ENCODE peak calls at places on chromosomes 7 and 10, in ten cellular contexts. E is Peyer's patch; D is heart right ventricle; L is SJCRH30; O is fibroblast of lung; F is GM23248; T is CD8-positive, alpha-beta memory T cell; M is endothelial cell of umbilical vein; Y is mesendoderm; U is transverse colon. R is an unnamed sample.

GRCh38 chr7:117127585-117128168 is 174.4 kb downstream of the ST7 start:
- DNase-seq in E (peak), D (no peak), L (peak), O (peak), F (peak), T (peak), M (peak), Y (peak), U (peak), R (peak)

GRCh38 chr7:40709077-40709964 is 574.5 kb downstream of the SUGCT start:
- DNase-seq in E (no peak), D (no peak), L (no peak), O (no peak), F (peak), T (no peak), M (no peak), Y (no peak), U (no peak), R (no peak)

GRCh38 chr7:55018361-55019328 is at the start of gene EGFR:
- DNase-seq in E (peak), D (peak), L (peak), O (peak), F (peak), T (no peak), M (peak), Y (peak), U (peak), R (peak)

GRCh38 chr7:46024263-46024916 is 103.3 kb upstream of the IGFBP3 start:
- DNase-seq in E (no peak), D (no peak), L (no peak), O (no peak), F (peak), T (no peak), M (no peak), Y (no peak), U (no peak), R (no peak)

GRCh38 chr7:70134029-70134445 is 535.8 kb downstream of the AUTS2 start:
- DNase-seq in E (no peak), D (no peak), L (peak), O (no peak), F (no peak), T (no peak), M (no peak), Y (no peak), U (no peak), R (no peak)

GRCh38 chr10:132674311-132674710 is 111.6 kb downstream of the NKX6-2 start:
- DNase-seq in E (peak), D (no peak), L (no peak), O (no peak), F (no peak), T (no peak), M (no peak), Y (no peak), U (no peak), R (peak)

GRCh38 chr7:45623157-45623556 is 49.0 kb downstream of the ADCY1 start:
- DNase-seq in E (peak), D (no peak), L (no peak), O (no peak), F (no peak), T (no peak), M (no peak), Y (no peak), U (no peak), R (no peak)

GRCh38 chr10:3893904-3894563 is 109.0 kb upstream of the KLF6 start:
- DNase-seq in E (no peak), D (no peak), L (peak), O (no peak), F (no peak), T (no peak), M (no peak), Y (peak), U (no peak), R (no peak)

GRCh38 chr7:23299770-23300300 is 696 bp downstream of the MALSU1 start:
- DNase-seq in E (no peak), D (no peak), L (no peak), O (no peak), F (peak), T (peak), M (peak), Y (peak), U (no peak), R (no peak)

GRCh38 chr7:44096326-44096881 is 7.7 kb upstream of the AEBP1 start:
- DNase-seq in E (no peak), D (no peak), L (no peak), O (no peak), F (no peak), T (no peak), M (no peak), Y (no peak), U (no peak), R (no peak)

GRCh38 chr10:129978980-129979379 is 14.9 kb upstream of the EBF3 start:
- DNase-seq in E (no peak), D (no peak), L (no peak), O (no peak), F (no peak), T (no peak), M (no peak), Y (no peak), U (no peak), R (no peak)

GRCh38 chr7:2530076-2530967 is 10.7 kb downstream of the LFNG start:
- DNase-seq in E (peak), D (peak), L (peak), O (no peak), F (peak), T (peak), M (no peak), Y (no peak), U (peak), R (no peak)

GRCh38 chr10:78194050-78194449 is 160.4 kb downstream of the RPS24 start:
- DNase-seq in E (no peak), D (no peak), L (no peak), O (no peak), F (peak), T (no peak), M (no peak), Y (no peak), U (no peak), R (no peak)

GRCh38 chr7:20075992-20076813 is 141.0 kb downstream of the MACC1 start:
- DNase-seq in E (no peak), D (no peak), L (no peak), O (peak), F (no peak), T (no peak), M (no peak), Y (no peak), U (no peak), R (no peak)

GRCh38 chr10:133445751-133446708 is 7.7 kb upstream of the SCART1 start:
- DNase-seq in E (no peak), D (no peak), L (no peak), O (no peak), F (no peak), T (no peak), M (no peak), Y (no peak), U (no peak), R (no peak)

GRCh38 chr10:86707505-86707904 is 39.2 kb downstream of the LDB3 start:
- DNase-seq in E (no peak), D (no peak), L (no peak), O (no peak), F (no peak), T (no peak), M (no peak), Y (peak), U (no peak), R (no peak)

GRCh38 chr10:60041489-60042133 is 135.3 kb upstream of the CCDC6 start:
- DNase-seq in E (no peak), D (no peak), L (no peak), O (no peak), F (no peak), T (no peak), M (no peak), Y (no peak), U (no peak), R (no peak)

GRCh38 chr7:877312-878232 is 1.2 kb downstream of the GET4 start:
- DNase-seq in E (no peak), D (no peak), L (peak), O (no peak), F (peak), T (no peak), M (no peak), Y (peak), U (peak), R (peak)

GRCh38 chr7:143323650-143324049 is 7.7 kb downstream of the CLCN1 start:
- DNase-seq in E (no peak), D (no peak), L (no peak), O (no peak), F (no peak), T (no peak), M (no peak), Y (no peak), U (no peak), R (no peak)

GRCh38 chr10:86077271-86077670 is 289.3 kb downstream of the GRID1 start:
- DNase-seq in E (no peak), D (no peak), L (no peak), O (no peak), F (no peak), T (no peak), M (no peak), Y (no peak), U (no peak), R (no peak)

GRCh38 chr7:143347950-143348349 is 14.6 kb downstream of the FAM131B start:
- DNase-seq in E (no peak), D (no peak), L (no peak), O (no peak), F (no peak), T (no peak), M (no peak), Y (no peak), U (no peak), R (no peak)

GRCh38 chr7:113087278-113087998 is 811 bp upstream of the GPR85 start:
- DNase-seq in E (no peak), D (no peak), L (peak), O (peak), F (peak), T (no peak), M (peak), Y (peak), U (no peak), R (no peak)
- H3K4me3 ChIP-seq in E (no peak), D (no peak), L (peak), O (peak), F (peak), T (no peak), M (peak), Y (no peak), U (no peak), R (peak)

GRCh38 chr10:72315611-72316385 is 38.9 kb downstream of the DNAJB12 start:
- DNase-seq in E (no peak), D (no peak), L (no peak), O (peak), F (peak), T (no peak), M (peak), Y (no peak), U (peak), R (peak)
- H3K27ac ChIP-seq in E (peak), D (peak), L (no peak), O (peak), F (peak), T (peak), M (peak), Y (no peak), U (peak), R (peak)

DNA sequence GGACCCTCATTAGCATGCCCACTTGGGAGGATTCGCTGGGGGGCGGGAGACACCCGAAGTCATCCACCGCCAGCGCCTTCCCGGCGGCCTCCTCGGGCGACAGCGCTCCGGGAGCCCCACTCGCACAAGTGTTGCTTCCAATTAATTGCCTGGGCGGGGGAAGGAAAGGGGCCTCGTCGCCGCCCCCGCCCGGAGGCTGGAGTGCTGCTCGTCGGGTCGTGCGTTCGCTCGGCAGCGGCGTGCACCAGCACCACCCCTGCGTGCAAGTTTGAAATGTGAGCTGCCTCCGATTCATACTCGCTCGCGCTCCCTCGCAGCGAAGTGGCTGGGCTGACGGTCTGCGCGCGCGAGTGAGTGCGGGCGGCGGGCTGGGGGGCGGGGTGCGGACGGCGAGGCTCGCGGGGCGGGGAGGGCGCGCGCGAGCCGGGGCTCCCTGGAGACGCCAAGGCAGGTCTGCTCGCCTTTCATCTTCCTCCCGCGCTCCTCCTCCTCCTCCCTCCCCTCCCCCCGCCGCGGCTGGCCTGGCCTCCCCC is 104.6 kb upstream of the PPIF start:
- DNase-seq in E (peak), D (peak), L (peak), O (peak), F (peak), T (peak), M (peak), Y (peak), U (peak), R (peak)
- H3K4me3 ChIP-seq in E (peak), D (peak), L (peak), O (peak), F (peak), T (no peak), M (peak), Y (peak), U (peak), R (peak)

GRCh38 chr7:115230882-115231508 is 309.1 kb downstream of the MDFIC start:
- DNase-seq in E (no peak), D (no peak), L (peak), O (peak), F (peak), T (no peak), M (peak), Y (peak), U (no peak), R (peak)
- H3K27ac ChIP-seq in E (no peak), D (no peak), L (peak), O (peak), F (peak), T (no peak), M (peak), Y (no peak), U (peak), R (no peak)

GRCh38 chr7:158820656-158821055 is 8.7 kb downstream of the ESYT2 start:
- DNase-seq in E (no peak), D (no peak), L (peak), O (peak), F (peak), T (no peak), M (no peak), Y (no peak), U (no peak), R (no peak)

GRCh38 chr7:158816995-158817394 is 12.3 kb downstream of the ESYT2 start:
- DNase-seq in E (peak), D (no peak), L (no peak), O (no peak), F (no peak), T (peak), M (no peak), Y (peak), U (peak), R (no peak)

GRCh38 chr7:158816271-158816670 is 13.0 kb downstream of the ESYT2 start:
- DNase-seq in E (no peak), D (no peak), L (no peak), O (no peak), F (peak), T (no peak), M (no peak), Y (peak), U (no peak), R (no peak)

GRCh38 chr7:158819571-158820203 is 9.6 kb downstream of the ESYT2 start:
- DNase-seq in E (no peak), D (no peak), L (no peak), O (peak), F (peak), T (no peak), M (no peak), Y (peak), U (no peak), R (no peak)

DNA sequence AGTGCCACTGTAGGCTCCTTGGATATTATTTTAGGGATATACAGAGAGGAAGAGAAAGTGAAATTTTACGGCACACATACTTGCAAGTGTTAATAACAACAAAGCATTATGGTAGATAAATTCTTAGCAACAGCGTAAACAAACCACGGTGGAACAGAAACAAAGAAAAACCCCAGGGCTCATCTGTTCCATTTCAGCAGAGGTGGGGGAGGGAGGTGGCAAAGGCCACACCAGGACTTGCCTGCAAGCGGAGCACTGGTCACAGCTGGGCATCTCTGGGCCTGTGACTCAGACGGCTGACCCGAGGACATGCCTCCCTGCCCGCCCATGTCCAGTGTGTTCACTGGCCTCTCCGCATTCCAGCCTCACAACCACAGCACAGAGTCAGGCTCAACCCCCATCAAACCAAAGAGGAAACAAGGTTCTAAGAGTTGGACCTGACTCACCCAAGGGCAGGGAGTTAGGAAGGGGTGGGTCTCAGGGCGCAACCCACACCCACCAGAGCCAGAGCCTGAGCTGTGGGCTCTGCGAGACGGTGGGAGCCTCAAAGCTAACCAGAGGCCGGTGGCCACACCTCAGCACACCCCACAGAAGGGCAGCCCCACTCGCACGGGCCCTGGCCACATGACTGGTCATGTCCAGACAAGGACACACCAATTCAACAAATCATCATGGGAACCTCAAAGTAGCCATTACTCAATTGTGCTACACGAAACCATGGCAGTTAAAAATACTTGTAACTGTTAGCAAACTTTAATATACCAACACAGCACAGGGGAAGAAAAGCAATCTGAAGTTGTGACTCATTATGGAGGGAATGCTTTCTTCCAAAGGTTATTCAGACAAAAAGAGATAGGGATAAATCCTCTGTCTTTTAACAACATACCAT is 10.7 kb downstream of the ESYT2 start:
- DNase-seq in E (peak), D (peak), L (peak), O (peak), F (peak), T (peak), M (peak), Y (peak), U (peak), R (peak)
- H3K4me3 ChIP-seq in E (peak), D (peak), L (peak), O (peak), F (peak), T (peak), M (peak), Y (no peak), U (no peak), R (peak)

GRCh38 chr7:28163955-28164354 is 16.6 kb downstream of the JAZF1 start:
- DNase-seq in E (no peak), D (no peak), L (peak), O (peak), F (no peak), T (no peak), M (no peak), Y (no peak), U (no peak), R (no peak)

GRCh38 chr7:28166982-28167715 is 13.4 kb downstream of the JAZF1 start:
- DNase-seq in E (no peak), D (no peak), L (no peak), O (peak), F (no peak), T (no peak), M (no peak), Y (no peak), U (no peak), R (no peak)

GRCh38 chr7:28168393-28169158 is 12.0 kb downstream of the JAZF1 start:
- DNase-seq in E (peak), D (no peak), L (no peak), O (peak), F (peak), T (no peak), M (no peak), Y (no peak), U (no peak), R (no peak)

GRCh38 chr7:28165221-28165807 is 15.3 kb downstream of the JAZF1 start:
- DNase-seq in E (no peak), D (no peak), L (no peak), O (no peak), F (peak), T (no peak), M (no peak), Y (no peak), U (no peak), R (no peak)

GRCh38 chr7:28165971-28166955 is 14.3 kb downstream of the JAZF1 start:
- DNase-seq in E (no peak), D (no peak), L (no peak), O (peak), F (peak), T (no peak), M (no peak), Y (no peak), U (no peak), R (no peak)
- H3K27ac ChIP-seq in E (no peak), D (no peak), L (no peak), O (peak), F (peak), T (no peak), M (no peak), Y (no peak), U (peak), R (no peak)

R was measured in adrenal gland.